ENCODE peak calls at places on chromosome 18, in ten cellular contexts. One of them, this sample, is unnamed.
A peak's percentile ranks its signal among the peaks of the same experiment; 100 is the strongest.

GRCh38 chr18:67957684-67958083 is 441.2 kb upstream of the DSEL start:
- DNase-seq in IMR-90: no peak
- DNase-seq in heart left ventricle: no peak
- DNase-seq in naive thymus-derived CD4-positive, alpha-beta T cell: no peak
- DNase-seq in WERI-Rb-1: no peak
- DNase-seq in uterus: no peak
- DNase-seq in CD8-positive, alpha-beta memory T cell: no peak
- DNase-seq in pancreas: no peak
- DNase-seq in upper lobe of right lung: no peak
- DNase-seq in mammary epithelial cell: no peak
- DNase-seq in this sample: no peak

GRCh38 chr18:42107287-42108045 is 152.4 kb downstream of the PIK3C3 start:
- DNase-seq in heart left ventricle: no peak
- DNase-seq in uterus: no peak
- DNase-seq in WERI-Rb-1: peak; percentile 31
- DNase-seq in mammary epithelial cell: no peak
- DNase-seq in pancreas: no peak
- DNase-seq in IMR-90: no peak
- DNase-seq in naive thymus-derived CD4-positive, alpha-beta T cell: no peak
- DNase-seq in CD8-positive, alpha-beta memory T cell: no peak
- DNase-seq in upper lobe of right lung: no peak
- DNase-seq in this sample: no peak

GRCh38 chr18:78525364-78526111 is 454.1 kb upstream of the SALL3 start:
- DNase-seq in mammary epithelial cell: no peak
- DNase-seq in heart left ventricle: no peak
- DNase-seq in uterus: no peak
- DNase-seq in naive thymus-derived CD4-positive, alpha-beta T cell: no peak
- DNase-seq in pancreas: no peak
- DNase-seq in CD8-positive, alpha-beta memory T cell: no peak
- DNase-seq in upper lobe of right lung: no peak
- DNase-seq in IMR-90: peak; percentile 1
- DNase-seq in WERI-Rb-1: no peak
- DNase-seq in this sample: no peak

GRCh38 chr18:24497052-24497754 is 36.8 kb downstream of the HRH4 start:
- DNase-seq in mammary epithelial cell: peak; percentile 12
- DNase-seq in uterus: no peak
- DNase-seq in WERI-Rb-1: no peak
- DNase-seq in IMR-90: peak; percentile 65
- DNase-seq in upper lobe of right lung: no peak
- DNase-seq in heart left ventricle: no peak
- DNase-seq in naive thymus-derived CD4-positive, alpha-beta T cell: no peak
- DNase-seq in CD8-positive, alpha-beta memory T cell: no peak
- DNase-seq in pancreas: no peak
- DNase-seq in this sample: no peak

GRCh38 chr18:32552421-32553030 is 81.8 kb upstream of the GAREM1 start:
- DNase-seq in CD8-positive, alpha-beta memory T cell: peak; percentile 32
- DNase-seq in IMR-90: peak; percentile 69
- DNase-seq in WERI-Rb-1: peak; percentile 56
- DNase-seq in upper lobe of right lung: no peak
- DNase-seq in pancreas: peak; percentile 71
- DNase-seq in naive thymus-derived CD4-positive, alpha-beta T cell: peak; percentile 35
- DNase-seq in heart left ventricle: no peak
- DNase-seq in uterus: peak; percentile 51
- DNase-seq in mammary epithelial cell: peak; percentile 59
- DNase-seq in this sample: no peak

GRCh38 chr18:35220424-35220823 is 20.4 kb upstream of the ZNF397 start:
- DNase-seq in naive thymus-derived CD4-positive, alpha-beta T cell: no peak
- DNase-seq in mammary epithelial cell: no peak
- DNase-seq in CD8-positive, alpha-beta memory T cell: no peak
- DNase-seq in IMR-90: no peak
- DNase-seq in heart left ventricle: no peak
- DNase-seq in pancreas: no peak
- DNase-seq in upper lobe of right lung: no peak
- DNase-seq in WERI-Rb-1: no peak
- DNase-seq in uterus: no peak
- DNase-seq in this sample: no peak

GRCh38 chr18:77129150-77129551 is 3.4 kb downstream of the MBP start:
- DNase-seq in upper lobe of right lung: no peak
- DNase-seq in naive thymus-derived CD4-positive, alpha-beta T cell: no peak
- DNase-seq in CD8-positive, alpha-beta memory T cell: no peak
- DNase-seq in heart left ventricle: no peak
- DNase-seq in uterus: peak; percentile 75
- DNase-seq in IMR-90: peak; percentile 68
- DNase-seq in WERI-Rb-1: no peak
- DNase-seq in pancreas: no peak
- DNase-seq in mammary epithelial cell: peak; percentile 88
- DNase-seq in this sample: no peak

GRCh38 chr18:62164855-62165487 is 21.9 kb downstream of the PIGN start:
- DNase-seq in uterus: no peak
- DNase-seq in naive thymus-derived CD4-positive, alpha-beta T cell: no peak
- DNase-seq in IMR-90: no peak
- DNase-seq in WERI-Rb-1: no peak
- DNase-seq in heart left ventricle: no peak
- DNase-seq in CD8-positive, alpha-beta memory T cell: no peak
- DNase-seq in mammary epithelial cell: no peak
- DNase-seq in pancreas: no peak
- DNase-seq in upper lobe of right lung: no peak
- DNase-seq in this sample: no peak

GRCh38 chr18:54769526-54770464 is 58.5 kb upstream of the RAB27B start:
- DNase-seq in uterus: no peak
- DNase-seq in mammary epithelial cell: no peak
- DNase-seq in WERI-Rb-1: no peak
- DNase-seq in CD8-positive, alpha-beta memory T cell: no peak
- DNase-seq in pancreas: no peak
- DNase-seq in naive thymus-derived CD4-positive, alpha-beta T cell: no peak
- DNase-seq in heart left ventricle: no peak
- DNase-seq in upper lobe of right lung: no peak
- DNase-seq in IMR-90: peak; percentile 70
- DNase-seq in this sample: no peak

GRCh38 chr18:62810682-62811081 is 95.3 kb downstream of the PHLPP1 start:
- DNase-seq in mammary epithelial cell: no peak
- DNase-seq in upper lobe of right lung: no peak
- DNase-seq in pancreas: no peak
- DNase-seq in naive thymus-derived CD4-positive, alpha-beta T cell: no peak
- DNase-seq in uterus: no peak
- DNase-seq in IMR-90: no peak
- DNase-seq in heart left ventricle: no peak
- DNase-seq in WERI-Rb-1: no peak
- DNase-seq in CD8-positive, alpha-beta memory T cell: no peak
- DNase-seq in this sample: no peak

GRCh38 chr18:34083910-34084309 is 140.8 kb downstream of the NOL4 start:
- DNase-seq in heart left ventricle: no peak
- DNase-seq in WERI-Rb-1: no peak
- DNase-seq in uterus: no peak
- DNase-seq in pancreas: no peak
- DNase-seq in naive thymus-derived CD4-positive, alpha-beta T cell: no peak
- DNase-seq in mammary epithelial cell: no peak
- DNase-seq in IMR-90: no peak
- DNase-seq in CD8-positive, alpha-beta memory T cell: no peak
- DNase-seq in upper lobe of right lung: no peak
- DNase-seq in this sample: no peak

GRCh38 chr18:11672198-11672597 is 16.9 kb upstream of the GNAL start:
- DNase-seq in upper lobe of right lung: no peak
- DNase-seq in mammary epithelial cell: no peak
- DNase-seq in naive thymus-derived CD4-positive, alpha-beta T cell: no peak
- DNase-seq in heart left ventricle: no peak
- DNase-seq in IMR-90: no peak
- DNase-seq in CD8-positive, alpha-beta memory T cell: no peak
- DNase-seq in pancreas: no peak
- DNase-seq in WERI-Rb-1: no peak
- DNase-seq in uterus: no peak
- DNase-seq in this sample: no peak
- H3K27ac ChIP-seq in upper lobe of right lung: no peak overlapping the region
- H3K27ac ChIP-seq in mammary epithelial cell: no peak overlapping the region
- H3K27ac ChIP-seq in naive thymus-derived CD4-positive, alpha-beta T cell: no peak overlapping the region
- H3K27ac ChIP-seq in heart left ventricle: no peak overlapping the region
- H3K27ac ChIP-seq in IMR-90: no peak overlapping the region
- H3K27ac ChIP-seq in CD8-positive, alpha-beta memory T cell: no peak overlapping the region
- H3K27ac ChIP-seq in pancreas: no peak overlapping the region
- H3K27ac ChIP-seq in WERI-Rb-1: no peak overlapping the region
- H3K27ac ChIP-seq in uterus: no peak overlapping the region
- H3K27ac ChIP-seq in this sample: no peak overlapping the region

GRCh38 chr18:11909597-11910026 is 1.5 kb upstream of the MPPE1 start:
- DNase-seq in heart left ventricle: no peak
- DNase-seq in mammary epithelial cell: peak; percentile 54
- DNase-seq in naive thymus-derived CD4-positive, alpha-beta T cell: no peak
- DNase-seq in upper lobe of right lung: no peak
- DNase-seq in WERI-Rb-1: no peak
- DNase-seq in uterus: no peak
- DNase-seq in CD8-positive, alpha-beta memory T cell: no peak
- DNase-seq in pancreas: no peak
- DNase-seq in IMR-90: peak; percentile 55
- DNase-seq in this sample: no peak
- H3K27ac ChIP-seq in heart left ventricle: peak overlapping the region; percentile 97
- H3K27ac ChIP-seq in mammary epithelial cell: peak overlapping the region; percentile 90
- H3K27ac ChIP-seq in naive thymus-derived CD4-positive, alpha-beta T cell: no peak overlapping the region
- H3K27ac ChIP-seq in upper lobe of right lung: peak overlapping the region; percentile 94
- H3K27ac ChIP-seq in WERI-Rb-1: no peak overlapping the region
- H3K27ac ChIP-seq in uterus: peak overlapping the region; percentile 99
- H3K27ac ChIP-seq in CD8-positive, alpha-beta memory T cell: no peak overlapping the region
- H3K27ac ChIP-seq in pancreas: peak overlapping the region; percentile 100
- H3K27ac ChIP-seq in IMR-90: peak overlapping the region; percentile 7
- H3K27ac ChIP-seq in this sample: no peak overlapping the region

GRCh38 chr18:58272779-58273500 is 228.9 kb downstream of the NEDD4L start:
- DNase-seq in WERI-Rb-1: no peak
- DNase-seq in heart left ventricle: no peak
- DNase-seq in upper lobe of right lung: no peak
- DNase-seq in pancreas: no peak
- DNase-seq in CD8-positive, alpha-beta memory T cell: no peak
- DNase-seq in uterus: no peak
- DNase-seq in naive thymus-derived CD4-positive, alpha-beta T cell: no peak
- DNase-seq in IMR-90: peak; percentile 56
- DNase-seq in mammary epithelial cell: no peak
- DNase-seq in this sample: no peak
- H3K27ac ChIP-seq in WERI-Rb-1: no peak overlapping the region
- H3K27ac ChIP-seq in heart left ventricle: no peak overlapping the region
- H3K27ac ChIP-seq in upper lobe of right lung: no peak overlapping the region
- H3K27ac ChIP-seq in pancreas: no peak overlapping the region
- H3K27ac ChIP-seq in CD8-positive, alpha-beta memory T cell: no peak overlapping the region
- H3K27ac ChIP-seq in uterus: no peak overlapping the region
- H3K27ac ChIP-seq in naive thymus-derived CD4-positive, alpha-beta T cell: no peak overlapping the region
- H3K27ac ChIP-seq in IMR-90: no peak overlapping the region
- H3K27ac ChIP-seq in mammary epithelial cell: no peak overlapping the region
- H3K27ac ChIP-seq in this sample: no peak overlapping the region

GRCh38 chr18:46173393-46174316 is 69.5 kb downstream of the HAUS1 start:
- DNase-seq in CD8-positive, alpha-beta memory T cell: peak; percentile 90
- DNase-seq in naive thymus-derived CD4-positive, alpha-beta T cell: peak; percentile 87
- DNase-seq in WERI-Rb-1: peak; percentile 99
- DNase-seq in IMR-90: peak; percentile 89
- DNase-seq in heart left ventricle: peak; percentile 97
- DNase-seq in upper lobe of right lung: peak; percentile 98
- DNase-seq in uterus: peak; percentile 83
- DNase-seq in mammary epithelial cell: peak; percentile 91
- DNase-seq in pancreas: peak; percentile 91
- DNase-seq in this sample: peak; percentile 84
- H3K27ac ChIP-seq in CD8-positive, alpha-beta memory T cell: peak overlapping the region; percentile 69
- H3K27ac ChIP-seq in naive thymus-derived CD4-positive, alpha-beta T cell: peak overlapping the region; percentile 84
- H3K27ac ChIP-seq in WERI-Rb-1: peak overlapping the region; percentile 98
- H3K27ac ChIP-seq in IMR-90: peak overlapping the region; percentile 85
- H3K27ac ChIP-seq in heart left ventricle: peak overlapping the region; percentile 45
- H3K27ac ChIP-seq in upper lobe of right lung: peak overlapping the region; percentile 91
- H3K27ac ChIP-seq in uterus: peak overlapping the region; percentile 84
- H3K27ac ChIP-seq in mammary epithelial cell: peak overlapping the region; percentile 79
- H3K27ac ChIP-seq in pancreas: peak overlapping the region; percentile 88
- H3K27ac ChIP-seq in this sample: peak overlapping the region; percentile 90

GRCh38 chr18:75228967-75229366 is 18.4 kb downstream of the TSHZ1 start:
- DNase-seq in CD8-positive, alpha-beta memory T cell: no peak
- DNase-seq in naive thymus-derived CD4-positive, alpha-beta T cell: no peak
- DNase-seq in mammary epithelial cell: no peak
- DNase-seq in pancreas: no peak
- DNase-seq in IMR-90: no peak
- DNase-seq in upper lobe of right lung: no peak
- DNase-seq in uterus: no peak
- DNase-seq in heart left ventricle: no peak
- DNase-seq in WERI-Rb-1: no peak
- DNase-seq in this sample: no peak

GRCh38 chr18:75226956-75227316 is 16.3 kb downstream of the TSHZ1 start:
- DNase-seq in pancreas: no peak
- DNase-seq in mammary epithelial cell: no peak
- DNase-seq in heart left ventricle: no peak
- DNase-seq in CD8-positive, alpha-beta memory T cell: no peak
- DNase-seq in naive thymus-derived CD4-positive, alpha-beta T cell: no peak
- DNase-seq in upper lobe of right lung: no peak
- DNase-seq in WERI-Rb-1: no peak
- DNase-seq in uterus: no peak
- DNase-seq in IMR-90: no peak
- DNase-seq in this sample: no peak

GRCh38 chr18:75223687-75224347 is 13.2 kb downstream of the TSHZ1 start:
- DNase-seq in CD8-positive, alpha-beta memory T cell: no peak
- DNase-seq in IMR-90: peak; percentile 6
- DNase-seq in WERI-Rb-1: peak; percentile 41
- DNase-seq in mammary epithelial cell: no peak
- DNase-seq in upper lobe of right lung: no peak
- DNase-seq in pancreas: no peak
- DNase-seq in naive thymus-derived CD4-positive, alpha-beta T cell: no peak
- DNase-seq in heart left ventricle: no peak
- DNase-seq in uterus: no peak
- DNase-seq in this sample: no peak

GRCh38 chr18:75227535-75227934 is 16.9 kb downstream of the TSHZ1 start:
- DNase-seq in uterus: no peak
- DNase-seq in heart left ventricle: no peak
- DNase-seq in IMR-90: no peak
- DNase-seq in WERI-Rb-1: no peak
- DNase-seq in CD8-positive, alpha-beta memory T cell: no peak
- DNase-seq in upper lobe of right lung: no peak
- DNase-seq in mammary epithelial cell: no peak
- DNase-seq in pancreas: no peak
- DNase-seq in naive thymus-derived CD4-positive, alpha-beta T cell: no peak
- DNase-seq in this sample: no peak

DNA sequence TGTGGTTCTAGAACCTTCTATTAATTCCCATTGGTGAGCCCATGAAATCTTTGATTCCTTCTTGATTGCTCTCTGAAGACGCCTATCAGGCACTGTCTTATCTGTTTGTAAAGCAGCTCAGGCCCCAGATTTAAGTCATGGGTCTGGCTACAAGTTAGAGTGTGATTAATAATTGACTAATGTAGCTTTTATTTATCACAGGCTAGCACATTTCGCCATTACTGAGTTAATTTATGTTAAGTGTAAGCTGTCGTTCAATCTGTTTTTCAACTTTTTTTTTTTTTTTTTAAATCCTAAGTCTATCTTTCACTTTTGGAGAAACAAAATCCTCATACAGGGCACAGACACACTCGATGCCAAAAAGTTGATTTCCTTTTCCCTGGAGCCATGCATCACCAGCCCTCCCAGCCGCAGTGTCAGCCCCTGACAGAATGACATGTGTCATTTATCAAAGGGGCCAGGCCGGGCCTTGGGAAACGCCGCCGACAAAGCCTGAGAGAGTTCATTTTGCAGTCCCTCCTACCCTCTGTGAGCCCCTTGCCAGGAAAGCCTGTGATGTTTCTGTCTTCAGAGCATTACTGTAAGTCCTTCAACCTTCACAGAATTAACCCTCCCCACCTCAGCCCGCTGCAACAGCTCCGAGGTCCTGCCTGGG is 15.8 kb downstream of the TSHZ1 start:
- DNase-seq in WERI-Rb-1: peak; percentile 45
- DNase-seq in pancreas: no peak
- DNase-seq in upper lobe of right lung: no peak
- DNase-seq in uterus: no peak
- DNase-seq in mammary epithelial cell: no peak
- DNase-seq in naive thymus-derived CD4-positive, alpha-beta T cell: no peak
- DNase-seq in CD8-positive, alpha-beta memory T cell: no peak
- DNase-seq in heart left ventricle: no peak
- DNase-seq in IMR-90: peak; percentile 18
- DNase-seq in this sample: no peak
- H3K27ac ChIP-seq in WERI-Rb-1: no peak overlapping the region
- H3K27ac ChIP-seq in pancreas: peak overlapping the region; percentile 34
- H3K27ac ChIP-seq in upper lobe of right lung: no peak overlapping the region
- H3K27ac ChIP-seq in uterus: peak overlapping the region; percentile 7
- H3K27ac ChIP-seq in mammary epithelial cell: no peak overlapping the region
- H3K27ac ChIP-seq in naive thymus-derived CD4-positive, alpha-beta T cell: peak overlapping the region; percentile 37
- H3K27ac ChIP-seq in CD8-positive, alpha-beta memory T cell: no peak overlapping the region
- H3K27ac ChIP-seq in heart left ventricle: no peak overlapping the region
- H3K27ac ChIP-seq in IMR-90: peak overlapping the region; percentile 48
- H3K27ac ChIP-seq in this sample: no peak overlapping the region

GRCh38 chr18:46623541-46623940 is 33.5 kb downstream of the LOXHD1 start:
- DNase-seq in CD8-positive, alpha-beta memory T cell: peak; percentile 19
- DNase-seq in pancreas: no peak
- DNase-seq in mammary epithelial cell: peak; percentile 6
- DNase-seq in IMR-90: no peak
- DNase-seq in uterus: no peak
- DNase-seq in naive thymus-derived CD4-positive, alpha-beta T cell: peak; percentile 1
- DNase-seq in heart left ventricle: no peak
- DNase-seq in WERI-Rb-1: no peak
- DNase-seq in upper lobe of right lung: no peak
- DNase-seq in this sample: no peak
- H3K27ac ChIP-seq in CD8-positive, alpha-beta memory T cell: no peak overlapping the region
- H3K27ac ChIP-seq in pancreas: no peak overlapping the region
- H3K27ac ChIP-seq in mammary epithelial cell: no peak overlapping the region
- H3K27ac ChIP-seq in IMR-90: no peak overlapping the region
- H3K27ac ChIP-seq in uterus: no peak overlapping the region
- H3K27ac ChIP-seq in naive thymus-derived CD4-positive, alpha-beta T cell: peak overlapping the region; percentile 11
- H3K27ac ChIP-seq in heart left ventricle: no peak overlapping the region
- H3K27ac ChIP-seq in WERI-Rb-1: no peak overlapping the region
- H3K27ac ChIP-seq in upper lobe of right lung: no peak overlapping the region
- H3K27ac ChIP-seq in this sample: no peak overlapping the region

This sample was measured in substantia nigra.